ENCODE peak calls at places on chromosomes 2 and 18, in six cellular contexts. One of them, this sample, is unnamed.

GRCh38 chr2:178208817-178209216 is 14.5 kb downstream of the OSBPL6 start:
- DNase-seq in G401: no peak
- DNase-seq in C1 segment of cervical spinal cord: no peak
- DNase-seq in cardiac fibroblast: peak
- DNase-seq in cardiac muscle cell: peak
- DNase-seq in NCI-H460: no peak
- DNase-seq in this sample: no peak

GRCh38 chr2:138767101-138767500 is 13.1 kb downstream of the NXPH2 start:
- DNase-seq in cardiac fibroblast: no peak
- DNase-seq in cardiac muscle cell: no peak
- DNase-seq in C1 segment of cervical spinal cord: no peak
- DNase-seq in NCI-H460: no peak
- DNase-seq in G401: no peak
- DNase-seq in this sample: no peak

GRCh38 chr2:69994166-69994565 is 32.7 kb upstream of the ASPRV1 start:
- DNase-seq in G401: no peak
- DNase-seq in cardiac muscle cell: no peak
- DNase-seq in cardiac fibroblast: no peak
- DNase-seq in NCI-H460: no peak
- DNase-seq in C1 segment of cervical spinal cord: no peak
- DNase-seq in this sample: no peak

GRCh38 chr2:173652731-173653426 is 298.2 kb downstream of the CDCA7 start:
- DNase-seq in G401: no peak
- DNase-seq in cardiac muscle cell: peak
- DNase-seq in C1 segment of cervical spinal cord: no peak
- DNase-seq in cardiac fibroblast: peak
- DNase-seq in NCI-H460: peak
- DNase-seq in this sample: no peak

GRCh38 chr2:233026211-233026813 is 6.2 kb upstream of the NEU2 start:
- DNase-seq in cardiac muscle cell: peak
- DNase-seq in G401: no peak
- DNase-seq in cardiac fibroblast: peak
- DNase-seq in NCI-H460: no peak
- DNase-seq in C1 segment of cervical spinal cord: no peak
- DNase-seq in this sample: no peak

GRCh38 chr18:715626-716025 is 3.2 kb upstream of the ENOSF1 start:
- DNase-seq in cardiac muscle cell: peak
- DNase-seq in cardiac fibroblast: peak
- DNase-seq in NCI-H460: no peak
- DNase-seq in G401: no peak
- DNase-seq in C1 segment of cervical spinal cord: no peak
- DNase-seq in this sample: no peak

GRCh38 chr2:107020386-107020785 is 134.4 kb upstream of the ST6GAL2 start:
- DNase-seq in cardiac muscle cell: no peak
- DNase-seq in C1 segment of cervical spinal cord: no peak
- DNase-seq in NCI-H460: no peak
- DNase-seq in cardiac fibroblast: no peak
- DNase-seq in G401: no peak
- DNase-seq in this sample: no peak

GRCh38 chr2:238487134-238487533 is 60.4 kb downstream of the ASB1 start:
- DNase-seq in G401: no peak
- DNase-seq in cardiac fibroblast: no peak
- DNase-seq in cardiac muscle cell: no peak
- DNase-seq in C1 segment of cervical spinal cord: no peak
- DNase-seq in NCI-H460: no peak
- DNase-seq in this sample: no peak

GRCh38 chr2:152298754-152299153 is 36.2 kb upstream of the FMNL2 start:
- DNase-seq in G401: no peak
- DNase-seq in NCI-H460: peak
- DNase-seq in cardiac fibroblast: peak
- DNase-seq in cardiac muscle cell: peak
- DNase-seq in C1 segment of cervical spinal cord: no peak
- DNase-seq in this sample: no peak

GRCh38 chr18:30481871-30482270 is 560.7 kb downstream of the DSC3 start:
- DNase-seq in NCI-H460: no peak
- DNase-seq in cardiac fibroblast: no peak
- DNase-seq in C1 segment of cervical spinal cord: no peak
- DNase-seq in G401: no peak
- DNase-seq in cardiac muscle cell: no peak
- DNase-seq in this sample: no peak

GRCh38 chr18:30044496-30044895 is 998.0 kb downstream of the DSC3 start:
- DNase-seq in C1 segment of cervical spinal cord: no peak
- DNase-seq in cardiac muscle cell: no peak
- DNase-seq in cardiac fibroblast: no peak
- DNase-seq in NCI-H460: no peak
- DNase-seq in G401: no peak
- DNase-seq in this sample: no peak

GRCh38 chr2:94956797-94957391 is 68.6 kb upstream of the MAL start:
- DNase-seq in NCI-H460: peak
- DNase-seq in cardiac fibroblast: peak
- DNase-seq in C1 segment of cervical spinal cord: no peak
- DNase-seq in G401: peak
- DNase-seq in cardiac muscle cell: peak
- DNase-seq in this sample: no peak